ENCODE peak calls at places on chromosomes 12 and 14, in ten cellular contexts. T is H9; C is GDM1; R is left cardiac atrium; A is EL; L is Calu3; S is natural killer cell treated with Interleukin-12 subunit alpha and Interleukin-12 subunit beta and Interleukin-15 and Interleukin-18, amount 100 ng/mL, for 72 hours; V is T-helper 2 cell; N is HS-27A; O is SW 1271. H is an unnamed sample.

GRCh38 chr14:59090572-59090971 is 97.9 kb upstream of the DAAM1 start:
- DNase-seq in T (no peak), C (no peak), R (no peak), A (no peak), L (no peak), S (no peak), V (no peak), N (no peak), O (no peak), H (no peak)

GRCh38 chr12:28872654-28873268 is 276.3 kb upstream of the FAR2 start:
- DNase-seq in T (peak; percentile 83), C (peak; percentile 5), R (peak; percentile 24), A (peak; percentile 47), L (peak; percentile 79), S (no peak), V (no peak), N (peak; percentile 58), O (no peak), H (peak; percentile 50)

GRCh38 chr12:84920331-84920730 is 7.7 kb upstream of the SLC6A15 start:
- DNase-seq in T (no peak), C (no peak), R (no peak), A (no peak), L (no peak), S (no peak), V (no peak), N (no peak), O (no peak), H (no peak)

GRCh38 chr12:104059963-104060362 is 4.4 kb upstream of the HCFC2 start:
- DNase-seq in T (no peak), C (peak; percentile 21), R (no peak), A (no peak), L (no peak), S (no peak), V (no peak), N (no peak), O (no peak), H (no peak)

GRCh38 chr14:77889971-77890442 is 90.1 kb downstream of the ADCK1 start:
- DNase-seq in T (no peak), C (no peak), R (no peak), A (peak; percentile 76), L (no peak), S (no peak), V (no peak), N (no peak), O (no peak), H (no peak)

GRCh38 chr12:4579305-4580097 is 17.5 kb downstream of the DYRK4 start:
- DNase-seq in T (no peak), C (peak; percentile 34), R (no peak), A (peak; percentile 5), L (peak; percentile 4), S (no peak), V (no peak), N (no peak), O (no peak), H (peak; percentile 73)

GRCh38 chr12:131860472-131861260 is 32.5 kb downstream of the MMP17 start:
- DNase-seq in T (peak; percentile 85), C (no peak), R (peak; percentile 51), A (peak; percentile 90), L (peak; percentile 90), S (no peak), V (no peak), N (no peak), O (peak; percentile 32), H (peak; percentile 9)

GRCh38 chr14:60275932-60276331 is 26.9 kb downstream of the PPM1A start:
- DNase-seq in T (no peak), C (no peak), R (no peak), A (no peak), L (no peak), S (no peak), V (no peak), N (no peak), O (no peak), H (no peak)

GRCh38 chr12:50441763-50442162 is 41.1 kb downstream of the LARP4 start:
- DNase-seq in T (no peak), C (no peak), R (no peak), A (no peak), L (no peak), S (no peak), V (no peak), N (no peak), O (no peak), H (no peak)

GRCh38 chr14:68633131-68633991 is 159.5 kb downstream of the ZFP36L1 start:
- DNase-seq in T (peak; percentile 20), C (no peak), R (no peak), A (no peak), L (no peak), S (no peak), V (no peak), N (no peak), O (no peak), H (no peak)

GRCh38 chr14:54312166-54312801 is 84.5 kb upstream of the CDKN3 start:
- DNase-seq in T (peak; percentile 49), C (no peak), R (no peak), A (peak; percentile 99), L (peak; percentile 78), S (no peak), V (no peak), N (peak; percentile 70), O (peak; percentile 83), H (no peak)

GRCh38 chr14:36070056-36071043 is 106.2 kb downstream of the PTCSC3 start:
- DNase-seq in T (peak; percentile 78), C (peak; percentile 25), R (peak; percentile 45), A (peak; percentile 48), L (peak; percentile 78), S (no peak), V (no peak), N (peak; percentile 58), O (no peak), H (peak; percentile 64)

GRCh38 chr12:124740691-124741137 is 123.0 kb downstream of the SCARB1 start:
- DNase-seq in T (no peak), C (no peak), R (peak; percentile 48), A (peak; percentile 36), L (peak; percentile 78), S (no peak), V (no peak), N (no peak), O (no peak), H (peak; percentile 40)

GRCh38 chr14:68523994-68524725 is 268.7 kb downstream of the ZFP36L1 start:
- DNase-seq in T (no peak), C (no peak), R (no peak), A (no peak), L (no peak), S (no peak), V (no peak), N (no peak), O (no peak), H (no peak)

GRCh38 chr12:130998136-130998535 is 44.4 kb downstream of the ADGRD1 start:
- DNase-seq in T (no peak), C (no peak), R (no peak), A (no peak), L (no peak), S (no peak), V (no peak), N (no peak), O (no peak), H (no peak)

GRCh38 chr12:105522166-105522825 is 191.8 kb downstream of the C12orf75 start:
- DNase-seq in T (no peak), C (no peak), R (no peak), A (peak; percentile 91), L (no peak), S (no peak), V (no peak), N (peak; percentile 85), O (no peak), H (no peak)

GRCh38 chr14:85471744-85472143 is 58.2 kb upstream of the FLRT2 start:
- DNase-seq in T (no peak), C (peak; percentile 15), R (peak; percentile 29), A (peak; percentile 97), L (peak; percentile 4), S (no peak), V (no peak), N (peak; percentile 88), O (peak; percentile 45), H (no peak)

GRCh38 chr12:15650399-15651128 is 138.6 kb downstream of the EPS8 start:
- DNase-seq in T (no peak), C (no peak), R (no peak), A (no peak), L (no peak), S (no peak), V (no peak), N (no peak), O (no peak), H (no peak)

GRCh38 chr14:67335781-67336180 is 23.8 kb downstream of the ATP6V1D start:
- DNase-seq in T (no peak), C (no peak), R (no peak), A (peak; percentile 29), L (peak; percentile 20), S (no peak), V (no peak), N (no peak), O (no peak), H (no peak)

GRCh38 chr12:128458301-128458974 is 191.5 kb downstream of the TMEM132C start:
- DNase-seq in T (peak; percentile 49), C (no peak), R (no peak), A (no peak), L (no peak), S (no peak), V (no peak), N (no peak), O (no peak), H (no peak)

GRCh38 chr12:95173392-95174251 is 43.6 kb downstream of the FGD6 start:
- DNase-seq in T (no peak), C (no peak), R (peak; percentile 86), A (peak; percentile 58), L (peak; percentile 81), S (no peak), V (no peak), N (no peak), O (no peak), H (peak; percentile 43)

GRCh38 chr12:1590083-1590979 is 4.0 kb downstream of the FBXL14 start:
- DNase-seq in T (peak; percentile 85), C (no peak), R (no peak), A (peak; percentile 58), L (no peak), S (no peak), V (no peak), N (no peak), O (no peak), H (peak; percentile 13)

GRCh38 chr14:100879194-100879593 is 24.3 kb downstream of the RTL1 start:
- DNase-seq in T (no peak), C (no peak), R (no peak), A (no peak), L (no peak), S (no peak), V (no peak), N (no peak), O (no peak), H (no peak)

GRCh38 chr14:22386924-22387775 is 201.9 kb downstream of the DAD1 start:
- DNase-seq in T (peak; percentile 72), C (peak; percentile 66), R (peak; percentile 66), A (peak; percentile 72), L (peak; percentile 74), S (peak; percentile 77), V (no peak), N (no peak), O (no peak), H (peak; percentile 66)

GRCh38 chr12:122852336-122853275 is 17.3 kb downstream of the HIP1R start:
- DNase-seq in T (no peak), C (no peak), R (no peak), A (no peak), L (no peak), S (no peak), V (no peak), N (no peak), O (no peak), H (no peak)

GRCh38 chr12:117836999-117837736 is 131.6 kb downstream of the KSR2 start:
- DNase-seq in T (peak; percentile 90), C (peak; percentile 16), R (peak; percentile 75), A (peak; percentile 76), L (peak; percentile 84), S (peak; percentile 76), V (peak; percentile 2), N (peak; percentile 47), O (no peak), H (peak; percentile 69)

GRCh38 chr14:97143011-97143410 is 345.8 kb downstream of the VRK1 start:
- DNase-seq in T (no peak), C (no peak), R (no peak), A (no peak), L (no peak), S (no peak), V (no peak), N (no peak), O (no peak), H (no peak)

GRCh38 chr12:52216807-52217206 is 16.2 kb upstream of the KRT7 start:
- DNase-seq in T (no peak), C (no peak), R (no peak), A (no peak), L (no peak), S (no peak), V (no peak), N (no peak), O (no peak), H (no peak)